ENCODE peak calls at places on chromosome 11, in seven cellular contexts. O, M, I, Z, A, T and Q are unnamed samples.

GRCh38 chr11:126079640-126080205 is 17.1 kb upstream of the CDON start:
- DNase-seq in T (no peak), A (no peak), O (no peak), Z (no peak), I (no peak), M (no peak), Q (no peak)

GRCh38 chr11:65215441-65216076 is 33.8 kb downstream of the CAPN1 start:
- DNase-seq in A (no peak), T (no peak), I (peak), M (no peak), O (no peak), Z (no peak), Q (no peak)

GRCh38 chr11:2788751-2789140 is 89.0 kb upstream of the KCNQ1OT1 start:
- DNase-seq in I (no peak), M (no peak), A (peak), T (peak), Z (no peak), O (no peak), Q (no peak)

GRCh38 chr11:106491751-106492150 is 414.3 kb downstream of the AASDHPPT start:
- DNase-seq in I (no peak), M (no peak), A (no peak), T (no peak), Z (no peak), O (no peak), Q (no peak)

GRCh38 chr11:2295971-2296912 is 5.5 kb downstream of the C11orf21 start:
- DNase-seq in O (no peak), I (no peak), Z (no peak), M (no peak), T (peak), A (no peak), Q (no peak)

GRCh38 chr11:65781152-65781961 is 581 bp upstream of the AP5B1 start:
- DNase-seq in T (no peak), Z (no peak), O (no peak), I (no peak), M (no peak), A (peak), Q (no peak)

GRCh38 chr11:112993808-112994207 is 32.6 kb downstream of the NCAM1 start:
- DNase-seq in Z (no peak), T (no peak), M (no peak), A (no peak), O (no peak), I (no peak), Q (no peak)

GRCh38 chr11:110429614-110430266 is at the start of gene FDX1:
- DNase-seq in M (peak), I (peak), O (no peak), T (peak), Z (no peak), A (peak), Q (peak)

GRCh38 chr11:123707606-123708205 is 33.8 kb downstream of the ZNF202 start:
- DNase-seq in Z (peak), I (peak), M (peak), T (no peak), O (no peak), A (peak), Q (peak)

GRCh38 chr11:26698224-26698623 is 23.6 kb downstream of the SLC5A12 start:
- DNase-seq in Z (no peak), I (no peak), T (no peak), O (no peak), A (peak), M (no peak), Q (no peak)

GRCh38 chr11:123450593-123450992 is 20.5 kb downstream of the GRAMD1B start:
- DNase-seq in A (no peak), T (no peak), O (no peak), M (no peak), I (no peak), Z (no peak), Q (no peak)

GRCh38 chr11:112374486-112375140 is 114.0 kb upstream of the PLET1 start:
- DNase-seq in I (no peak), M (no peak), O (no peak), A (no peak), Z (no peak), T (no peak), Q (no peak)

GRCh38 chr11:71241721-71242259 is 10.6 kb downstream of the SHANK2 start:
- DNase-seq in Z (no peak), M (no peak), O (no peak), A (no peak), I (no peak), T (no peak), Q (no peak)

GRCh38 chr11:3220521-3221407 is 2.2 kb upstream of the MRGPRG start:
- DNase-seq in O (no peak), Z (no peak), I (no peak), M (no peak), A (peak), T (peak), Q (no peak)

GRCh38 chr11:100808904-100809491 is 121.9 kb downstream of the ARHGAP42 start:
- DNase-seq in O (no peak), Z (no peak), M (no peak), A (no peak), I (no peak), T (no peak), Q (peak)

GRCh38 chr11:116851631-116852030 is 14.2 kb upstream of the APOA1 start:
- DNase-seq in O (no peak), T (no peak), M (no peak), Z (no peak), A (peak), I (peak), Q (no peak)

GRCh38 chr11:85845052-85845631 is 10.0 kb upstream of the CCDC83 start:
- DNase-seq in Z (no peak), I (no peak), M (no peak), A (no peak), T (no peak), O (no peak), Q (peak)

GRCh38 chr11:65576867-65577755 is 1.3 kb downstream of the EHBP1L1 start:
- DNase-seq in A (peak), O (no peak), T (no peak), I (peak), Z (no peak), M (no peak), Q (peak)

GRCh38 chr11:48109046-48109666 is 107.5 kb upstream of the OR4B1 start:
- DNase-seq in M (no peak), Z (no peak), T (peak), O (no peak), I (no peak), A (no peak), Q (peak)
- TF ChIP-seq CTCF in M (peak), Z (peak), T (peak), O (peak), I (no peak), A (peak), Q (peak)

GRCh38 chr11:19116971-19117759 is at the start of gene ZDHHC13:
- DNase-seq in A (peak), I (peak), O (peak), T (peak), Z (peak), M (peak), Q (peak)
- TF ChIP-seq CTCF in A (no peak), I (peak), O (peak), T (peak), Z (peak), M (peak), Q (peak)

GRCh38 chr11:29324328-29324727 is 692.5 kb downstream of the KCNA4 start:
- DNase-seq in I (no peak), O (no peak), T (no peak), A (no peak), M (no peak), Z (no peak), Q (no peak)

GRCh38 chr11:29333993-29334780 is 682.6 kb downstream of the KCNA4 start:
- DNase-seq in Z (no peak), O (no peak), T (no peak), A (no peak), M (no peak), I (no peak), Q (peak)

GRCh38 chr11:29334781-29335140 is 682.1 kb downstream of the KCNA4 start:
- DNase-seq in A (no peak), I (no peak), Z (no peak), T (no peak), O (no peak), M (no peak), Q (no peak)

GRCh38 chr11:29326757-29327156 is 690.1 kb downstream of the KCNA4 start:
- DNase-seq in T (no peak), I (no peak), Z (no peak), O (no peak), M (no peak), A (no peak), Q (no peak)

DNA sequence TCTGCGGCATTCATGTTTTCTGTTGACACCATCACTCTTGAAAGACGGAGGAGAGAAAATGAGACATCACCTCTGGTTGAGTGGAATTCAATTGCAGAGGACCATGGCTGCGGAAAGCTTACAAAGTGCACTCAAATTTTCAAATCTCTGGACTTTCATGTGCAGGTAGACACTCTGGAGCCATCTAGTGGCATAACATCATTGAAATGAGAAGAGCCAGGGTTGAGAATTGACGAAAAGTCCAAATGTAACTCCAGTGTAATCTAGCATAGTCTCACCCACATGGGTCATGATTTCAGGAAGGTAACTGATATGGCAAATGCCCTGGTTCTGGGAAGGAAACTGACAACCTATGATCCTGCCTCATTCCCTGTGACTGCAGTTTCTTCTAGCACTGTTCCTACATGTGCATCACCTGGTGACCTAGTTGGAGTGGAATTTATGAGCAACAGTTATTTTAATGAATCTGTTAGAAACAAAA is 687.8 kb downstream of the KCNA4 start:
- DNase-seq in A (no peak), I (no peak), T (no peak), M (no peak), Z (no peak), O (no peak), Q (peak)
- TF ChIP-seq CTCF in A (no peak), I (no peak), T (peak), M (peak), Z (peak), O (peak), Q (peak)

GRCh38 chr11:40819230-40819629 is 640.2 kb downstream of the LRRC4C start:
- DNase-seq in A (no peak), I (no peak), M (no peak), Z (no peak), T (no peak), O (no peak), Q (no peak)
- TF ChIP-seq CTCF in A (no peak), I (no peak), M (peak), Z (no peak), T (no peak), O (no peak), Q (no peak)

DNA sequence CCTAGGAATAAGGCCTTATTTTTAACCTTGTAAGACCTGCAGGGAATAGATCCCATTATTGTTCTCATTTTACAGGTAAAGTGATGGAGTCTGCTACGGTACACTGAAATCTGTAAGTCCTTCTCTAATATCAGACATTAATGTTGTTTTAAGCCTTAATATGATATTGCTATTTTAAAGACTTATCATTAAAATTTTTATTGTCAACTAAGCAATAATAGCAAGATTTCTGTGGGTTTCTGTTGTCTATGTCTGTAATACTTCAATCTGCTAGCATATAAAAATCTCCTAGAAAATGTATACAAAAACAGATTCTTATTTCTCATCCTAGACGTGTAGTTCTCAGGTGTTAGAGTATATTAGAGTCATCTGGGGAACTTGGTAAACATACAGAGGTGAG is 317.5 kb upstream of the TENM4 start:
- DNase-seq in O (no peak), I (no peak), M (no peak), Z (no peak), A (no peak), T (no peak), Q (no peak)
- TF ChIP-seq CTCF in O (no peak), I (no peak), M (no peak), Z (no peak), A (no peak), T (no peak), Q (no peak)

DNA sequence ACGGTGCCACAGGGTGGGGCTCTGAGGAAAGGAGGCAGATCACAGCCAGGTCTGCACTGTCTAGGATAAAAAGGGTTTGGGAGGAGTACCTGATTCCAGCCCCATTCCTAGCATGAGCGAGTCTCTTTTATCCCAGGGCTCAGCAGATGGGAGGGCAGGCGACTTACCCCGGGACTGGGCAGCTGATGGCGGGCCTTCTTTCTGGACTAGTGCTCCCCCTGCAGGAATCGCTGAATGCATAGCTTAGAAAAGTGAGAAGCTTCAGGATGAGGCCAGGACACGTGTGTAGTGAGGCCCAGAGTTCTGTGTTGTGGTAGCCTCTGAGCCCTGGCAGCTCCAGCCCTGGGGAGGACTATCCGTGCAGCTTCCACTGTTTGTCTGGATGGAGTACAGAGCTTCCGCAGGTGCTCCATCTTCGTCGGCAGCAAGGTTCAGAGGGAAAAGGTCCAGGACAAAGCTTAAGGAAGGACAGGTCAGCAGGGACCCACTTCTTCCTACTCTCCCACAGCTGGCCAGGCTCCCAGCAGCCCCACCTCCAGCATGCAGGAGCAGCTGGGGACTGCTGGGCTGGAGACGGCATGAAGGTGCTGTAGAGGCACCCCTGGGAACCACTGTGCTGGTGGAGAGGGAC is 30.4 kb downstream of the COMMD9 start:
- DNase-seq in M (peak), Z (peak), A (peak), I (peak), T (peak), O (no peak), Q (peak)
- TF ChIP-seq CTCF in M (peak), Z (peak), A (peak), I (peak), T (peak), O (peak), Q (peak)

DNA sequence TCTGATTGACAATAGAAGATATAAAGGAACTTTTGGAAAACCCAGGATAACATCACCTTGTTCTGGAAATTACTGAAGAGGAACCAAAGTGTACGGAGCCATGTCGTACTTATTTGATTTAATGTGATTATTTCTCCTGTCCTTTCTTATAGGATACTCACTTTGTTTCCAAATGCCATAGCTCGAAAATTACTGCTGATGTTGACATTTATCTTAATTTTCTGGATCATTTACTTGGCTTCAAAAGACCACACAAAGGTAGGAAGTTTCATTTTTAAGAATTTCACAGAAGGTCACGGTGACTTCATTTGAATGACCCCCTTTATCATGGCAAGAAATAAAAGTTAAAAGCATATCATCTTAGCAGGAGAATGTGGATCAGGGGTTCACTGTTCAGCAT is 1.2 kb downstream of the NXPE2 start:
- DNase-seq in A (no peak), M (no peak), I (no peak), O (no peak), Z (no peak), T (no peak), Q (no peak)
- TF ChIP-seq CTCF in A (no peak), M (no peak), I (no peak), O (no peak), Z (no peak), T (no peak), Q (no peak)